ENCODE peak calls at places on chromosomes 16 and 17, in five cellular contexts. One of them, this sample, is unnamed.

GRCh38 chr17:32564325-32564724 is 77.5 kb downstream of the CDK5R1 start:
- DNase-seq in astrocyte: no peak
- DNase-seq in naive B cell: no peak
- DNase-seq in OCI-LY7: no peak
- DNase-seq in stimulated activated CD8-positive, alpha-beta memory T cell treated with anti-CD3 and anti-CD28 coated beads, Interleukin-12 subunit alpha, Interleukin-12 subunit beta, amount 100 ng/mL, for 4 hours: no peak
- DNase-seq in this sample: no peak

GRCh38 chr16:57325458-57325857 is 33.1 kb upstream of the CCL22 start:
- DNase-seq in stimulated activated CD8-positive, alpha-beta memory T cell treated with anti-CD3 and anti-CD28 coated beads, Interleukin-12 subunit alpha, Interleukin-12 subunit beta, amount 100 ng/mL, for 4 hours: no peak
- DNase-seq in astrocyte: no peak
- DNase-seq in naive B cell: no peak
- DNase-seq in OCI-LY7: no peak
- DNase-seq in this sample: no peak

GRCh38 chr17:43356999-43357398 is 41.8 kb upstream of the ARL4D start:
- DNase-seq in astrocyte: peak
- DNase-seq in stimulated activated CD8-positive, alpha-beta memory T cell treated with anti-CD3 and anti-CD28 coated beads, Interleukin-12 subunit alpha, Interleukin-12 subunit beta, amount 100 ng/mL, for 4 hours: no peak
- DNase-seq in naive B cell: no peak
- DNase-seq in OCI-LY7: no peak
- DNase-seq in this sample: no peak

GRCh38 chr17:28216528-28216927 is 102.5 kb upstream of the TMEM97 start:
- DNase-seq in astrocyte: peak
- DNase-seq in stimulated activated CD8-positive, alpha-beta memory T cell treated with anti-CD3 and anti-CD28 coated beads, Interleukin-12 subunit alpha, Interleukin-12 subunit beta, amount 100 ng/mL, for 4 hours: no peak
- DNase-seq in naive B cell: no peak
- DNase-seq in OCI-LY7: no peak
- DNase-seq in this sample: no peak

GRCh38 chr17:67649891-67650290 is 67.8 kb upstream of the NOL11 start:
- DNase-seq in stimulated activated CD8-positive, alpha-beta memory T cell treated with anti-CD3 and anti-CD28 coated beads, Interleukin-12 subunit alpha, Interleukin-12 subunit beta, amount 100 ng/mL, for 4 hours: no peak
- DNase-seq in OCI-LY7: no peak
- DNase-seq in astrocyte: no peak
- DNase-seq in naive B cell: no peak
- DNase-seq in this sample: no peak

GRCh38 chr17:66675991-66676371 is 158.9 kb upstream of the CACNG5 start:
- DNase-seq in OCI-LY7: no peak
- DNase-seq in stimulated activated CD8-positive, alpha-beta memory T cell treated with anti-CD3 and anti-CD28 coated beads, Interleukin-12 subunit alpha, Interleukin-12 subunit beta, amount 100 ng/mL, for 4 hours: no peak
- DNase-seq in astrocyte: peak
- DNase-seq in naive B cell: no peak
- DNase-seq in this sample: no peak

GRCh38 chr17:56880133-56880532 is 33.7 kb downstream of the TRIM25 start:
- DNase-seq in astrocyte: no peak
- DNase-seq in naive B cell: no peak
- DNase-seq in OCI-LY7: no peak
- DNase-seq in stimulated activated CD8-positive, alpha-beta memory T cell treated with anti-CD3 and anti-CD28 coated beads, Interleukin-12 subunit alpha, Interleukin-12 subunit beta, amount 100 ng/mL, for 4 hours: no peak
- DNase-seq in this sample: no peak

GRCh38 chr17:41211845-41212466 is 14.5 kb upstream of the KRTAP9-2 start:
- DNase-seq in naive B cell: peak
- DNase-seq in OCI-LY7: no peak
- DNase-seq in astrocyte: peak
- DNase-seq in stimulated activated CD8-positive, alpha-beta memory T cell treated with anti-CD3 and anti-CD28 coated beads, Interleukin-12 subunit alpha, Interleukin-12 subunit beta, amount 100 ng/mL, for 4 hours: no peak
- DNase-seq in this sample: no peak

GRCh38 chr17:18326572-18326971 is 11.5 kb downstream of the SMCR8 start:
- DNase-seq in naive B cell: no peak
- DNase-seq in OCI-LY7: no peak
- DNase-seq in stimulated activated CD8-positive, alpha-beta memory T cell treated with anti-CD3 and anti-CD28 coated beads, Interleukin-12 subunit alpha, Interleukin-12 subunit beta, amount 100 ng/mL, for 4 hours: no peak
- DNase-seq in astrocyte: no peak
- DNase-seq in this sample: no peak

GRCh38 chr17:65062168-65062915 is 5.8 kb upstream of the GNA13 start:
- DNase-seq in naive B cell: no peak
- DNase-seq in astrocyte: no peak
- DNase-seq in stimulated activated CD8-positive, alpha-beta memory T cell treated with anti-CD3 and anti-CD28 coated beads, Interleukin-12 subunit alpha, Interleukin-12 subunit beta, amount 100 ng/mL, for 4 hours: no peak
- DNase-seq in OCI-LY7: no peak
- DNase-seq in this sample: no peak

This sample was measured in GM10248.